ENCODE peak calls at places on chromosomes 5 and 9, in four cellular contexts. P, G, J and I are unnamed samples. For H3K36me3, the result is how much of the 10 kb centered on the place peaks cover.

GRCh38 chr5:169561883-169562282 is 21.7 kb upstream of the SPDL1 start:
- DNase-seq in P (no peak), G (no peak), J (no peak), I (no peak)

GRCh38 chr5:21152611-21153010 is 1164.6 kb upstream of the CDH18 start:
- DNase-seq in P (no peak), G (no peak), J (peak), I (no peak)

GRCh38 chr9:124439661-124440243 is 10.5 kb upstream of the ADGRD2 start:
- DNase-seq in P (no peak), G (no peak), J (no peak), I (no peak)

GRCh38 chr5:14906628-14907027 is 35.0 kb upstream of the ANKH start:
- DNase-seq in P (no peak), G (no peak), J (no peak), I (no peak)

GRCh38 chr5:159619826-159620225 is 289.5 kb upstream of the IL12B start:
- DNase-seq in P (no peak), G (no peak), J (no peak), I (no peak)

GRCh38 chr5:150043657-150044333 is 42.6 kb downstream of the CSF1R start:
- DNase-seq in P (no peak), G (no peak), J (no peak), I (no peak)

GRCh38 chr5:140108093-140109049 is 5.5 kb upstream of the PURA start:
- DNase-seq in P (peak), G (no peak), J (peak), I (peak)

GRCh38 chr5:39117401-39117800 is 43.2 kb upstream of the RICTOR start:
- DNase-seq in P (no peak), G (no peak), J (peak), I (no peak)

GRCh38 chr5:140648132-140648432 is 453 bp downstream of the IK start:
- DNase-seq in P (no peak), G (no peak), J (no peak), I (peak)

GRCh38 chr5:157464518-157465171 is 4.6 kb downstream of the NIPAL4 start:
- DNase-seq in P (no peak), G (no peak), J (peak), I (peak)

GRCh38 chr9:113568481-113569321 is 105.2 kb downstream of the RGS3 start:
- DNase-seq in P (no peak), G (no peak), J (no peak), I (no peak)

GRCh38 chr9:12723409-12724028 is 30.3 kb downstream of the TYRP1 start:
- DNase-seq in P (no peak), G (no peak), J (peak), I (no peak)

GRCh38 chr9:11023201-11023600 is 410.4 kb upstream of the PTPRD start:
- DNase-seq in P (no peak), G (no peak), J (no peak), I (no peak)

GRCh38 chr9:127968717-127969383 is 11.9 kb downstream of the EEIG1 start:
- DNase-seq in P (no peak), G (no peak), J (peak), I (no peak)

GRCh38 chr5:1661311-1661710 is 137.6 kb upstream of the LPCAT1 start:
- DNase-seq in P (no peak), G (no peak), J (no peak), I (peak)

GRCh38 chr5:870973-871372 is 20.2 kb upstream of the ZDHHC11 start:
- DNase-seq in P (no peak), G (no peak), J (no peak), I (no peak)

GRCh38 chr9:15642369-15642962 is 89.6 kb downstream of the CCDC171 start:
- DNase-seq in P (no peak), G (peak), J (peak), I (peak)

GRCh38 chr5:118883396-118883795 is 105.0 kb downstream of the DTWD2 start:
- DNase-seq in P (no peak), G (no peak), J (no peak), I (no peak)

GRCh38 chr9:70805953-70806352 is 315.5 kb downstream of the TRPM3 start:
- DNase-seq in P (no peak), G (no peak), J (no peak), I (no peak)

GRCh38 chr5:5183192-5183699 is 43.1 kb downstream of the ADAMTS16 start:
- DNase-seq in P (no peak), G (no peak), J (no peak), I (peak)

GRCh38 chr5:56569576-56569975 is 245.8 kb upstream of the MAP3K1 start:
- DNase-seq in P (no peak), G (no peak), J (peak), I (no peak)

GRCh38 chr5:171314728-171315385 is 5.8 kb downstream of the TLX3 start:
- DNase-seq in P (no peak), G (no peak), J (no peak), I (peak)

GRCh38 chr9:90044710-90045151 is 439.9 kb downstream of the GADD45G start:
- DNase-seq in P (no peak), G (no peak), J (peak), I (no peak)

GRCh38 chr5:171162602-171163001 is 146.4 kb upstream of the TLX3 start:
- DNase-seq in P (no peak), G (no peak), J (peak), I (peak)

GRCh38 chr9:129884220-129885017 is 49.2 kb downstream of the USP20 start:
- DNase-seq in P (peak), G (peak), J (peak), I (peak)

GRCh38 chr9:101601904-101602765 is 7.4 kb upstream of the PPP3R2 start:
- DNase-seq in P (no peak), G (peak), J (peak), I (peak)

GRCh38 chr5:74376187-74376586 is 264.3 kb downstream of the ENC1 start:
- DNase-seq in P (no peak), G (no peak), J (no peak), I (no peak)

DNA sequence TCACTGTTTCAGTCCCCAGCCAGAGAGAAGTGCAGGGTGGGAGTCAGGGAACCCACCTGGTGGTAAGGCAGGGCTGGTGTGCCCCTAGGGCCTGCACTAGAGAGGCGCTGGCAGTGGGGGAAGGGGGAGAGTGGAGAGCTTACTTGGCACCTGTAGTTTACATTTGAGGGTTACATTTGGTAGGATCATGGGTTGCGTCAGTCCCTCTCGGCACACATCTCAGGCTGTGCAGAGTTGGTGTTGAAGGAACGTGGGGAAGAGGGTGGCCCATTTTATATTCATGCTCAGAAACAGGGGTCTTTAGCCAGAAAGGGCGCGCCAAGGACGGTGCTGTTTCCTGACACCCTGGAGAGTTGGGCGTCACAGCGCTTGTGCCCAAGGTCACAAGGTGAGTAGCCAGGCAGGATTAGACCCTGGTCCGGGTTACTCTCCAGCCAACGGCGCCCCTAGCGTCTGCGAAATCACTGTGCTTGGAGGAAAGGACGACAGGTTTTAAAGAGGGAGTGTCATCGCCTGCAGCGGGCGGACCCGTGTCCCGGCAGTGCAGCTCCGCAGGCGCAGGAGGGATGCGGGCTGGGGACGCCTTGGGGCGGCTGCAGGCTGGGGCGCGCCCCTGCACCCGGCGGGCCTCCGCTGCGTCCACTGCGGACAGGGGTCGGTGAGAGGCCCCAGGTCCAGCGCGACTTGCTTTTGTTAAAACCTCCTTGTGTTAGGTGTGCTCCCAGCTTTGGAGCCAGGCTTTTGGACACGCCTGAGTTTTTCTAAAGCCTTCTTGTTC is 272.6 kb downstream of the FANCC start:
- DNase-seq in P (peak), G (no peak), J (peak), I (peak)
- H3K4me3 ChIP-seq in P (no peak), G (no peak), J (peak), I (peak)

GRCh38 chr9:92047500-92047899 is 67.7 kb downstream of the SPTLC1 start:
- DNase-seq in P (no peak), G (no peak), J (no peak), I (no peak)
- H3K36me3 ChIP-seq in P (half or more), G (half or more), J (under half), I (under half)

DNA sequence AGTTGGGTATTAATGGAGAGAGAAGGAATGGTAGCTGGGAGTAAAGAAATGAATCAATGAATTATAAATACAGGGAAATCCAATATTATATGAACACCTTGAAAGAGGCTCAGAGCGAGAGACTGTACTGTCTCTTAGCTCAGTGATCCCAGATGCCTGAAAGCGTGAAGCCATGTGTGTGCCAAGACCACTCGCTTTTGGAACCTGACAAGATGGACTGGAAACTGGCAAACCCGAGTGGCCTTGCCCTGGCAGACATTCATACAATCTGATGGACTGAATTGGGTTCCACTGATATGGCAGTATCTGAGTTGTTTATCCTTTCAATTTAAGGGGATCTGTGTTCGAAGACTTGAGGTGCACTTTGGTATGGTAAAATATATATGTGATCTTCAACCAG is 170.3 kb downstream of the ERCC6L2 start:
- DNase-seq in P (no peak), G (no peak), J (no peak), I (no peak)
- H3K4me3 ChIP-seq in P (no peak), G (no peak), J (no peak), I (no peak)

GRCh38 chr5:131672791-131673190 is 37.8 kb upstream of the RAPGEF6 start:
- DNase-seq in P (no peak), G (no peak), J (no peak), I (no peak)
- H3K36me3 ChIP-seq in P (half or more), G (under half), J (under half), I (under half)